ENCODE peak calls at places on chromosomes 16 and 17, in ten cellular contexts. K is HTR-8/SVneo; S is substantia nigra; W is GM23248; Y is neural crest cell; T is stomach; G is CD4-positive, alpha-beta memory T cell; U is activated T-cell treated with anti-CD3 and anti-CD28 coated beads for 48 hours; Z is kidney tubule cell; P is stimulated activated CD4-positive, alpha-beta T cell treated with anti-CD3 and anti-CD28 coated beads, Interleukin-1b, Interleukin-23, amount 100 ng/mL, for 1 hour. Q is an unnamed sample.

GRCh38 chr17:77400445-77400870 is 259.7 kb downstream of the SEC14L1 start:
- DNase-seq in P (peak; percentile 68), Z (no peak), U (peak; percentile 79), K (no peak), G (peak; percentile 71), W (peak; percentile 67), S (no peak), Y (no peak), T (peak; percentile 54), Q (no peak)

GRCh38 chr16:31127182-31127581 is 8.3 kb downstream of the PRSS8 start:
- DNase-seq in S (no peak), Z (no peak), P (no peak), T (no peak), Y (no peak), U (no peak), G (no peak), K (no peak), W (no peak), Q (no peak)

GRCh38 chr16:86258713-86259112 is 251.6 kb upstream of the FOXF1 start:
- DNase-seq in G (no peak), Z (no peak), U (no peak), W (no peak), P (no peak), Y (no peak), S (no peak), T (no peak), K (no peak), Q (no peak)

GRCh38 chr16:10111156-10111761 is 71.0 kb downstream of the GRIN2A start:
- DNase-seq in W (no peak), P (no peak), G (no peak), Z (no peak), U (no peak), K (no peak), S (no peak), T (no peak), Y (no peak), Q (no peak)

GRCh38 chr17:307741-308507 is 44.7 kb downstream of the RPH3AL start:
- DNase-seq in K (no peak), T (no peak), G (no peak), S (no peak), Y (no peak), W (peak; percentile 20), U (no peak), Z (no peak), P (no peak), Q (no peak)

GRCh38 chr16:1330931-1331711 is 2.3 kb upstream of the BAIAP3 start:
- DNase-seq in T (no peak), U (no peak), S (no peak), G (no peak), K (no peak), W (no peak), P (no peak), Z (no peak), Y (no peak), Q (no peak)

GRCh38 chr17:19022128-19022527 is 17.6 kb upstream of the FAM83G start:
- DNase-seq in U (no peak), G (no peak), W (no peak), K (no peak), T (no peak), Z (no peak), S (no peak), P (no peak), Y (no peak), Q (peak; percentile 37)

GRCh38 chr16:80369559-80369958 is 171.2 kb upstream of the DYNLRB2 start:
- DNase-seq in P (no peak), Y (peak; percentile 31), S (peak; percentile 57), W (peak; percentile 78), G (no peak), Z (peak; percentile 52), U (no peak), T (peak; percentile 55), K (peak; percentile 39), Q (no peak)

GRCh38 chr16:67653131-67654068 is 6.7 kb downstream of the ACD start:
- DNase-seq in Z (no peak), S (no peak), Y (no peak), P (no peak), T (no peak), U (no peak), G (no peak), W (peak; percentile 66), K (no peak), Q (no peak)

GRCh38 chr17:64413505-64413904 is 22.8 kb upstream of the PECAM1 start:
- DNase-seq in Y (no peak), U (no peak), W (no peak), S (no peak), K (no peak), P (no peak), Z (no peak), G (no peak), T (no peak), Q (no peak)

GRCh38 chr17:17606416-17607000 is 15.0 kb upstream of the PEMT start:
- DNase-seq in W (peak; percentile 69), S (no peak), K (no peak), U (no peak), P (no peak), T (no peak), Y (no peak), Z (no peak), G (no peak), Q (no peak)

GRCh38 chr16:85286066-85286712 is 173.9 kb upstream of the CIBAR2 start:
- DNase-seq in S (peak; percentile 88), G (no peak), Y (no peak), U (no peak), Z (no peak), K (no peak), P (no peak), W (peak; percentile 96), T (peak; percentile 43), Q (peak; percentile 84)

GRCh38 chr16:50880926-50881325 is 139.0 kb downstream of the CYLD start:
- DNase-seq in U (no peak), P (no peak), S (no peak), Y (no peak), G (no peak), W (no peak), Z (no peak), T (no peak), K (no peak), Q (no peak)

GRCh38 chr16:85072947-85073346 is 39.3 kb downstream of the CIBAR2 start:
- DNase-seq in K (no peak), P (no peak), Z (no peak), G (no peak), Y (no peak), T (no peak), S (no peak), U (no peak), W (peak; percentile 95), Q (no peak)

GRCh38 chr17:17750881-17751280 is 69.6 kb downstream of the RAI1 start:
- DNase-seq in T (no peak), Z (no peak), Y (no peak), K (no peak), G (peak; percentile 42), W (no peak), S (no peak), U (no peak), P (no peak), Q (no peak)

GRCh38 chr16:11156401-11156800 is 99.6 kb downstream of the SOCS1 start:
- DNase-seq in Z (no peak), G (no peak), T (no peak), S (no peak), K (no peak), W (no peak), Y (no peak), U (no peak), P (no peak), Q (no peak)

GRCh38 chr17:29619251-29619650 is 3.5 kb downstream of the CORO6 start:
- DNase-seq in K (peak; percentile 65), S (peak; percentile 18), G (no peak), Y (no peak), U (no peak), W (peak; percentile 52), P (no peak), T (no peak), Z (peak; percentile 45), Q (no peak)

GRCh38 chr16:10625595-10626357 is 45.4 kb upstream of the EMP2 start:
- DNase-seq in Y (no peak), K (no peak), G (no peak), P (no peak), U (no peak), Z (peak; percentile 17), S (no peak), W (peak; percentile 12), T (no peak), Q (no peak)

GRCh38 chr17:38982858-38983746 is 15.9 kb upstream of the FBXO47 start:
- DNase-seq in S (peak; percentile 20), Y (peak; percentile 45), T (peak; percentile 49), Z (peak; percentile 64), K (peak; percentile 79), U (no peak), P (no peak), W (peak; percentile 81), G (peak; percentile 67), Q (no peak)

GRCh38 chr17:8576895-8577294 is 53.6 kb downstream of the MYH10 start:
- DNase-seq in T (no peak), S (no peak), Y (no peak), K (no peak), P (no peak), U (no peak), Z (no peak), W (no peak), G (no peak), Q (no peak)

GRCh38 chr17:79137791-79138190 is 63.2 kb downstream of the ENGASE start:
- DNase-seq in T (no peak), Z (no peak), U (no peak), P (no peak), K (no peak), W (peak; percentile 20), S (no peak), Y (no peak), G (no peak), Q (no peak)

GRCh38 chr17:8836821-8837426 is 30.6 kb downstream of the PIK3R6 start:
- DNase-seq in G (no peak), U (no peak), K (no peak), P (no peak), Z (peak; percentile 59), T (no peak), Y (no peak), W (peak; percentile 21), S (no peak), Q (no peak)

GRCh38 chr17:29116652-29117439 is 63.4 kb downstream of the MYO18A start:
- DNase-seq in G (peak; percentile 71), U (peak; percentile 71), Z (peak; percentile 68), T (peak; percentile 82), W (peak; percentile 71), K (peak; percentile 79), S (peak; percentile 72), P (peak; percentile 69), Y (peak; percentile 80), Q (peak; percentile 77)

GRCh38 chr16:52552643-52553042 is 5.7 kb upstream of the TOX3 start:
- DNase-seq in U (no peak), Y (no peak), K (no peak), S (no peak), G (no peak), Z (peak; percentile 91), P (no peak), W (no peak), T (no peak), Q (no peak)

GRCh38 chr17:32551186-32551955 is 64.6 kb downstream of the CDK5R1 start:
- DNase-seq in Z (peak; percentile 82), P (no peak), G (no peak), K (no peak), U (no peak), S (no peak), T (no peak), Y (no peak), W (peak; percentile 68), Q (no peak)

GRCh38 chr17:57257911-57258885 is 1.9 kb downstream of the MSI2 start:
- DNase-seq in S (peak; percentile 29), Z (peak; percentile 8), K (no peak), P (no peak), W (peak; percentile 19), Y (no peak), U (no peak), G (no peak), T (no peak), Q (no peak)

GRCh38 chr16:81181013-81181720 is 57.3 kb upstream of the BCO1 start:
- DNase-seq in P (no peak), U (no peak), K (peak; percentile 91), W (peak; percentile 99), Y (peak; percentile 57), S (no peak), G (no peak), Z (peak; percentile 96), T (peak; percentile 56), Q (no peak)

GRCh38 chr16:27405546-27406451 is 3.8 kb downstream of the IL21R start:
- DNase-seq in Z (no peak), Y (no peak), G (no peak), P (peak; percentile 77), S (no peak), U (peak; percentile 78), K (no peak), W (peak; percentile 69), T (no peak), Q (no peak)

Q was measured in right lobe of liver.